ENCODE peak calls at places on chromosome 10, in five cellular contexts. G, S, J, F and Q are unnamed samples.

GRCh38 chr10:97109562-97109961 is 76.2 kb downstream of the SLIT1 start:
- DNase-seq in S (no peak), J (no peak), F (no peak), G (no peak), Q (no peak)

GRCh38 chr10:13725594-13725993 is 138.8 kb downstream of the PRPF18 start:
- DNase-seq in J (no peak), S (no peak), G (no peak), F (no peak), Q (no peak)

GRCh38 chr10:3398825-3399646 is 226.5 kb upstream of the PITRM1 start:
- DNase-seq in S (peak), F (no peak), J (no peak), G (peak), Q (no peak)

GRCh38 chr10:80871083-80871482 is 333.4 kb downstream of the SH2D4B start:
- DNase-seq in F (no peak), S (no peak), J (no peak), G (no peak), Q (no peak)

GRCh38 chr10:97024181-97025073 is 161.3 kb downstream of the SLIT1 start:
- DNase-seq in G (no peak), S (no peak), F (peak), J (no peak), Q (no peak)

GRCh38 chr10:113235505-113235904 is 285.5 kb downstream of the TCF7L2 start:
- DNase-seq in J (no peak), S (no peak), F (no peak), G (no peak), Q (no peak)

GRCh38 chr10:57964371-57964770 is 303.3 kb downstream of the IPMK start:
- DNase-seq in G (peak), F (no peak), J (no peak), S (no peak), Q (no peak)

GRCh38 chr10:34732926-34733325 is 82.2 kb downstream of the PARD3 start:
- DNase-seq in F (peak), G (no peak), S (no peak), J (peak), Q (no peak)

GRCh38 chr10:102347236-102347828 is 48.2 kb upstream of the NFKB2 start:
- DNase-seq in J (peak), G (peak), S (no peak), F (peak), Q (no peak)

GRCh38 chr10:69804775-69805174 is 3.1 kb downstream of the COL13A1 start:
- DNase-seq in F (no peak), S (no peak), G (no peak), J (no peak), Q (no peak)

GRCh38 chr10:24989867-24990266 is 26.1 kb downstream of the ENKUR start:
- DNase-seq in S (no peak), J (no peak), F (no peak), G (no peak), Q (no peak)

GRCh38 chr10:16689227-16689626 is 128.0 kb downstream of the RSU1 start:
- DNase-seq in J (no peak), F (no peak), G (no peak), S (no peak), Q (no peak)

GRCh38 chr10:78700413-78700812 is 368.4 kb upstream of the ZMIZ1 start:
- DNase-seq in J (no peak), F (no peak), S (no peak), G (peak), Q (no peak)

GRCh38 chr10:124217031-124217430 is 123.6 kb upstream of the CHST15 start:
- DNase-seq in S (no peak), J (no peak), F (no peak), G (no peak), Q (no peak)

GRCh38 chr10:22824984-22825383 is 102.9 kb upstream of the ARMC3 start:
- DNase-seq in S (no peak), F (peak), G (no peak), J (no peak), Q (no peak)

GRCh38 chr10:70680899-70681730 is 8.8 kb downstream of the ADAMTS14 start:
- DNase-seq in F (no peak), G (no peak), S (no peak), J (no peak), Q (no peak)

GRCh38 chr10:69248117-69248730 is 28.1 kb downstream of the HKDC1 start:
- DNase-seq in F (no peak), J (no peak), S (no peak), G (no peak), Q (no peak)

GRCh38 chr10:107653832-107654287 is 489.4 kb upstream of the SORCS1 start:
- DNase-seq in F (no peak), S (no peak), J (no peak), G (no peak), Q (no peak)

GRCh38 chr10:47409171-47409865 is 25.2 kb upstream of the ZNF488 start:
- DNase-seq in J (no peak), F (no peak), G (no peak), S (no peak), Q (no peak)

GRCh38 chr10:103661198-103661950 is 167.9 kb downstream of the NEURL1 start:
- DNase-seq in J (peak), G (peak), F (no peak), S (peak), Q (peak)

GRCh38 chr10:103660364-103661197 is 167.1 kb downstream of the NEURL1 start:
- DNase-seq in F (no peak), J (no peak), G (peak), S (peak), Q (peak)

GRCh38 chr10:103658049-103658577 is 164.6 kb downstream of the NEURL1 start:
- DNase-seq in S (no peak), G (no peak), F (no peak), J (no peak), Q (no peak)

GRCh38 chr10:103661951-103662405 is 168.5 kb downstream of the NEURL1 start:
- DNase-seq in J (no peak), F (no peak), S (no peak), G (no peak), Q (peak)

GRCh38 chr10:103659674-103660363 is 166.3 kb downstream of the NEURL1 start:
- DNase-seq in S (peak), F (no peak), J (peak), G (peak), Q (peak)
- H3K4me3 ChIP-seq in S (peak), F (no peak), J (no peak), G (peak), Q (peak)

GRCh38 chr10:103513383-103514060 is 20.0 kb downstream of the NEURL1 start:
- DNase-seq in F (no peak), S (peak), G (no peak), J (no peak), Q (no peak)
- H3K27ac ChIP-seq in F (no peak), S (no peak), G (no peak), J (no peak), Q (no peak)

GRCh38 chr10:93751832-93752231 is 5.9 kb upstream of the LGI1 start:
- DNase-seq in F (peak), J (peak), G (no peak), S (no peak), Q (peak)
- H3K4me3 ChIP-seq in F (no peak), J (peak), G (peak), S (peak), Q (peak)

DNA sequence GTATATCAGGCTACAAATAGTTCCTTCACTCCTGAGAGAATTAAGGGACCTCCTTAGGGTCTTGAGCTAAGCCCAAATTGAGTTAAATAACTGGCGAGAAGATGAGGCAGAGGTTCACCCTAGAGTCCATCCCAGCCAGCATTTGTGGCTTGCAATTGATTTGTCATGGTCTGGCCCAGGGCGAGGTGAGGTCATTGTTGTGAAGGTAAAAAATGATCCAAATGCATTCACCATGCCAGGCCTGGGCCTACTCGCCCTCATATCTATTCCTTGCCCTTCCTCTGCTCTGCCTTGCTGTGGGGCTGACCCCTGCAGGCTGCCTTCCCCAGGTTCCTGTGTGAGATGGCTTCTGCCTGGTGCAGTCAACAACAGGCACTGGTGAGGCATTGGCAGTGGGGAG is 207.2 kb downstream of the ZNF365 start:
- DNase-seq in F (no peak), G (no peak), S (no peak), J (no peak), Q (no peak)
- H3K27ac ChIP-seq in F (no peak), G (peak), S (no peak), J (no peak), Q (no peak)

GRCh38 chr10:28924585-28925153 is 247.3 kb downstream of the BAMBI start:
- DNase-seq in F (no peak), J (no peak), G (no peak), S (no peak), Q (no peak)
- H3K4me3 ChIP-seq in F (no peak), J (peak), G (peak), S (no peak), Q (no peak)

GRCh38 chr10:72316748-72317435 is 37.8 kb downstream of the DNAJB12 start:
- DNase-seq in F (no peak), S (peak), J (no peak), G (peak), Q (peak)

GRCh38 chr10:72315054-72315453 is 39.7 kb downstream of the DNAJB12 start:
- DNase-seq in F (no peak), J (peak), S (no peak), G (no peak), Q (no peak)

GRCh38 chr10:72316386-72316700 is 38.4 kb downstream of the DNAJB12 start:
- DNase-seq in J (no peak), S (no peak), F (no peak), G (no peak), Q (no peak)

GRCh38 chr10:72314263-72314662 is 40.5 kb downstream of the DNAJB12 start:
- DNase-seq in J (no peak), S (no peak), F (no peak), G (no peak), Q (no peak)

DNA sequence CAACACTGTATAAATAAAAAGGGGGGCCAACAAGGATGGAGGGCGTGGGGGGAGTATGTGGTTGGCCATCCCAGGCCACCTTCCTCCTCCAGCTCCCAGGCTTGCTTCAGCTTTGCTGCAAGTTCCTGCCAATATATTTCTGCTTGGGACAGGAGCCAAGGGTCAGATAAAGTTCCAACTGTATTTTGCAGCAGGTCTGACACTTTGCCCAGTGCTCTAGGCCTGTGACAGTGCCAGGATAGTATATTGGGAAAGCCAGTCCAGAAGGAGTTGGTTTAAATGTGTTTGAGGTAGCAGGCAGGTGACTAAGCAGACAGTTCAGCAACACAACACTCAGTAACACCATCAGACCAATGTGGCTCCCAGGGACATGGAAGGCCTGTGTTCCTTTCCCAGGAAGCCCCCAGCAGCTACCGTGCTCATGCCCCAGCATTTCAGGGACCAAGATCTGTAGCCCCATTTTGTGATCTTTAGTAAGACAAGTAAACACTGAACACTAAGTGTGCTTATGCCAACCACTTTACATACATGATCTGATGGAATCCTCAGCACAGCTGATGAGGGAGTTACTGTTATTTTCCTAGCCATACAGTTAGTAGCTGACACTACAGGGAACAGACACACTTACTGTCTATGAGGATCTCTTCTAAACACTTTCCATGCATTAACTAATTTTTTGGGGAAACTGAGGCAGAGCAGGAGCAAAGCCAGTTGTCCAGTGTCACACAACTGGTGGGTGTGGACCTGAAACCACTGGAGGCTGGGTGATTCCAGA is 38.9 kb downstream of the DNAJB12 start:
- DNase-seq in S (peak), J (no peak), F (no peak), G (no peak), Q (no peak)
- H3K27ac ChIP-seq in S (peak), J (peak), F (peak), G (peak), Q (peak)

GRCh38 chr10:95374597-95375209 is 83.9 kb upstream of the PDLIM1 start:
- DNase-seq in F (peak), J (peak), G (peak), S (peak), Q (peak)

GRCh38 chr10:95375418-95375817 is 84.6 kb upstream of the PDLIM1 start:
- DNase-seq in G (no peak), J (no peak), S (no peak), F (no peak), Q (no peak)

GRCh38 chr10:95382174-95382573 is 91.4 kb upstream of the PDLIM1 start:
- DNase-seq in S (no peak), J (no peak), G (no peak), F (no peak), Q (no peak)

GRCh38 chr10:95373660-95374059 is 82.9 kb upstream of the PDLIM1 start:
- DNase-seq in S (no peak), G (no peak), F (no peak), J (no peak), Q (no peak)

GRCh38 chr10:95377950-95378349 is 87.1 kb upstream of the PDLIM1 start:
- DNase-seq in F (no peak), G (no peak), J (no peak), S (no peak), Q (no peak)
- H3K4me3 ChIP-seq in F (no peak), G (no peak), J (no peak), S (no peak), Q (no peak)

DNA sequence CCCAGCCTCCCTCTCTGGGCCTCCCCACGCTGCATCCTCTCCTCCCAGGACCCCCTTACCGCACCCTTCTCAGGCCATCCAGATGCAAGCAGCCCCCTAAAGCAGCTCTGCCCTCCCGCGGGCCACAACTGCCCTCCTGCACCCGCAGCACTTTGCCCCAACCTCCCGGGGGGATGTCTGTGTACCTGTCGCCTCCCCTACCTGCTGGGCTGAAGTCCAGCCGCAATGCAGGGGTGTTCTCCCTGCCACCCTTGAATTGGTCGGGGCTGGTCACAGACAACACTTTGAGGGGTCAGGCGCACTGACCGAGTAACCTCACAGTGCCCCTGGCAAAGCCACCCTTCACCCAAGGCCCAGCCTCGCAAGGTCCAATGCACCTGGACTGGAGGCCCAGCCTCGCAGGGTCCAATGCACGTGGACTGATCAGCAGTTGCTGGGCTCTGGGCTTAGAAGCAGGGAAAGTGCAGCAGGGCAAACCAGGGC is 8.3 kb upstream of the CALML5 start:
- DNase-seq in F (no peak), G (no peak), J (no peak), S (peak), Q (no peak)
- H3K27ac ChIP-seq in F (no peak), G (no peak), J (no peak), S (no peak), Q (no peak)